ENCODE peak calls at places on chromosomes 1 and 21, in ten cellular contexts. One of them, this sample, is unnamed.

GRCh38 chr1:10733474-10733873 is 63.0 kb downstream of the CASZ1 start:
- DNase-seq in heart left ventricle: no peak
- DNase-seq in CD4-positive, alpha-beta T cell: no peak
- DNase-seq in GM10248: no peak
- DNase-seq in neural progenitor cell: no peak
- DNase-seq in WERI-Rb-1: no peak
- DNase-seq in adrenal gland: no peak
- DNase-seq in progenitor cell of endocrine pancreas: no peak
- DNase-seq in neural crest cell: no peak
- DNase-seq in fibroblast of mammary gland: no peak
- DNase-seq in this sample: no peak

GRCh38 chr1:21963477-21964217 is 13.2 kb upstream of the CELA3B start:
- DNase-seq in adrenal gland: peak; percentile 70
- DNase-seq in WERI-Rb-1: peak; percentile 78
- DNase-seq in heart left ventricle: peak; percentile 69
- DNase-seq in fibroblast of mammary gland: peak; percentile 63
- DNase-seq in progenitor cell of endocrine pancreas: peak; percentile 83
- DNase-seq in GM10248: peak; percentile 81
- DNase-seq in neural progenitor cell: peak; percentile 77
- DNase-seq in neural crest cell: peak; percentile 93
- DNase-seq in CD4-positive, alpha-beta T cell: peak; percentile 82
- DNase-seq in this sample: peak; percentile 61

GRCh38 chr1:150619576-150620509 is 9.6 kb downstream of the ENSA start:
- DNase-seq in fibroblast of mammary gland: peak; percentile 90
- DNase-seq in WERI-Rb-1: peak; percentile 47
- DNase-seq in GM10248: no peak
- DNase-seq in neural crest cell: no peak
- DNase-seq in heart left ventricle: peak; percentile 38
- DNase-seq in adrenal gland: peak; percentile 82
- DNase-seq in neural progenitor cell: no peak
- DNase-seq in CD4-positive, alpha-beta T cell: no peak
- DNase-seq in progenitor cell of endocrine pancreas: no peak
- DNase-seq in this sample: peak; percentile 88

GRCh38 chr1:47533176-47534039 is 95.6 kb downstream of the FOXD2 start:
- DNase-seq in heart left ventricle: peak; percentile 70
- DNase-seq in adrenal gland: peak; percentile 42
- DNase-seq in GM10248: no peak
- DNase-seq in CD4-positive, alpha-beta T cell: no peak
- DNase-seq in neural crest cell: peak; percentile 65
- DNase-seq in progenitor cell of endocrine pancreas: peak; percentile 38
- DNase-seq in WERI-Rb-1: no peak
- DNase-seq in neural progenitor cell: peak; percentile 94
- DNase-seq in fibroblast of mammary gland: peak; percentile 53
- DNase-seq in this sample: peak; percentile 54

GRCh38 chr1:16120940-16121410 is 34.9 kb downstream of the EPHA2 start:
- DNase-seq in progenitor cell of endocrine pancreas: no peak
- DNase-seq in neural progenitor cell: no peak
- DNase-seq in GM10248: no peak
- DNase-seq in fibroblast of mammary gland: no peak
- DNase-seq in neural crest cell: no peak
- DNase-seq in adrenal gland: no peak
- DNase-seq in CD4-positive, alpha-beta T cell: no peak
- DNase-seq in heart left ventricle: no peak
- DNase-seq in WERI-Rb-1: no peak
- DNase-seq in this sample: no peak

GRCh38 chr1:156767879-156768608 is 709 bp downstream of the PRCC start:
- DNase-seq in WERI-Rb-1: peak; percentile 59
- DNase-seq in fibroblast of mammary gland: no peak
- DNase-seq in CD4-positive, alpha-beta T cell: no peak
- DNase-seq in adrenal gland: peak; percentile 46
- DNase-seq in neural progenitor cell: peak; percentile 80
- DNase-seq in GM10248: no peak
- DNase-seq in progenitor cell of endocrine pancreas: no peak
- DNase-seq in neural crest cell: no peak
- DNase-seq in heart left ventricle: peak; percentile 67
- DNase-seq in this sample: no peak

GRCh38 chr1:203636306-203636705 is 9.7 kb downstream of the ATP2B4 start:
- DNase-seq in neural crest cell: no peak
- DNase-seq in CD4-positive, alpha-beta T cell: no peak
- DNase-seq in heart left ventricle: no peak
- DNase-seq in WERI-Rb-1: no peak
- DNase-seq in adrenal gland: peak; percentile 35
- DNase-seq in progenitor cell of endocrine pancreas: no peak
- DNase-seq in fibroblast of mammary gland: peak; percentile 85
- DNase-seq in neural progenitor cell: no peak
- DNase-seq in GM10248: no peak
- DNase-seq in this sample: no peak

GRCh38 chr1:14362331-14362730 is 236.2 kb upstream of the KAZN start:
- DNase-seq in neural crest cell: no peak
- DNase-seq in neural progenitor cell: no peak
- DNase-seq in adrenal gland: no peak
- DNase-seq in fibroblast of mammary gland: peak; percentile 22
- DNase-seq in heart left ventricle: no peak
- DNase-seq in progenitor cell of endocrine pancreas: no peak
- DNase-seq in CD4-positive, alpha-beta T cell: no peak
- DNase-seq in GM10248: no peak
- DNase-seq in WERI-Rb-1: no peak
- DNase-seq in this sample: no peak

GRCh38 chr21:34795152-34796141 is 126.7 kb downstream of the CLIC6 start:
- DNase-seq in neural progenitor cell: no peak
- DNase-seq in CD4-positive, alpha-beta T cell: no peak
- DNase-seq in neural crest cell: no peak
- DNase-seq in WERI-Rb-1: no peak
- DNase-seq in heart left ventricle: no peak
- DNase-seq in progenitor cell of endocrine pancreas: no peak
- DNase-seq in fibroblast of mammary gland: peak; percentile 95
- DNase-seq in GM10248: no peak
- DNase-seq in adrenal gland: no peak
- DNase-seq in this sample: peak; percentile 77
- TF ChIP-seq CTCF in neural progenitor cell: no peak
- TF ChIP-seq CTCF in CD4-positive, alpha-beta T cell: no peak
- TF ChIP-seq CTCF in neural crest cell: no peak
- TF ChIP-seq CTCF in WERI-Rb-1: no peak
- TF ChIP-seq CTCF in heart left ventricle: peak; percentile 33
- TF ChIP-seq CTCF in progenitor cell of endocrine pancreas: no peak
- TF ChIP-seq CTCF in fibroblast of mammary gland: peak; percentile 19
- TF ChIP-seq CTCF in GM10248: no peak
- TF ChIP-seq CTCF in adrenal gland: peak; percentile 10
- TF ChIP-seq CTCF in this sample: peak; percentile 25

DNA sequence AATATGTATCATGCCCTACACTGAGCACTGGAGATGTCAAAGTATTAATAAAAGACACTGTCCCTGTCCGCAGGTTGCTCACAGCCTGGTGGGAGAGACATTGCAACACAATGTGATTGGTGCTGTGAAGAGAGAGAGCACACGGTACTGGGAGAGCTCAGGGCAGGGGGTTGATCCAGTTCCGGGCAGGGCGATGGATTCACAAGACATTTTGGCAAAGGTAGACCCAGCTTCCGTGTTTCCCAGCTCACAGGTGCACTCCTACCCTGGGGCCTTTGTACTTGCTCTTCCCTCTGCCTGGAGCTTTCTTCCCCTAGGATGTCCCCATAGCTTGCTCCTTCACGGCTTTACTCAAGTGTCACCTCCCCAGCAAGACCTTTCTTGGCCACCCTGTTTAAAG is 1.4 kb downstream of the PLA2G5 start:
- DNase-seq in neural crest cell: no peak
- DNase-seq in neural progenitor cell: no peak
- DNase-seq in heart left ventricle: no peak
- DNase-seq in CD4-positive, alpha-beta T cell: no peak
- DNase-seq in adrenal gland: no peak
- DNase-seq in fibroblast of mammary gland: no peak
- DNase-seq in progenitor cell of endocrine pancreas: no peak
- DNase-seq in WERI-Rb-1: no peak
- DNase-seq in GM10248: no peak
- DNase-seq in this sample: no peak
- TF ChIP-seq CTCF in neural crest cell: no peak
- TF ChIP-seq CTCF in neural progenitor cell: no peak
- TF ChIP-seq CTCF in heart left ventricle: no peak
- TF ChIP-seq CTCF in CD4-positive, alpha-beta T cell: no peak
- TF ChIP-seq CTCF in adrenal gland: no peak
- TF ChIP-seq CTCF in fibroblast of mammary gland: no peak
- TF ChIP-seq CTCF in progenitor cell of endocrine pancreas: no peak
- TF ChIP-seq CTCF in WERI-Rb-1: no peak
- TF ChIP-seq CTCF in GM10248: no peak
- TF ChIP-seq CTCF in this sample: no peak

GRCh38 chr1:226608699-226609505 is 60.3 kb downstream of the STUM start:
- DNase-seq in progenitor cell of endocrine pancreas: peak; percentile 67
- DNase-seq in GM10248: peak; percentile 85
- DNase-seq in neural crest cell: peak; percentile 76
- DNase-seq in neural progenitor cell: peak; percentile 89
- DNase-seq in WERI-Rb-1: peak; percentile 72
- DNase-seq in fibroblast of mammary gland: peak; percentile 71
- DNase-seq in heart left ventricle: peak; percentile 69
- DNase-seq in adrenal gland: peak; percentile 56
- DNase-seq in CD4-positive, alpha-beta T cell: peak; percentile 45
- DNase-seq in this sample: peak; percentile 18

GRCh38 chr1:226610671-226611070 is 62.1 kb downstream of the STUM start:
- DNase-seq in neural crest cell: no peak
- DNase-seq in adrenal gland: no peak
- DNase-seq in CD4-positive, alpha-beta T cell: no peak
- DNase-seq in GM10248: no peak
- DNase-seq in neural progenitor cell: no peak
- DNase-seq in WERI-Rb-1: no peak
- DNase-seq in progenitor cell of endocrine pancreas: no peak
- DNase-seq in heart left ventricle: no peak
- DNase-seq in fibroblast of mammary gland: no peak
- DNase-seq in this sample: no peak

GRCh38 chr1:226607821-226608220 is 59.3 kb downstream of the STUM start:
- DNase-seq in heart left ventricle: no peak
- DNase-seq in adrenal gland: no peak
- DNase-seq in progenitor cell of endocrine pancreas: no peak
- DNase-seq in GM10248: no peak
- DNase-seq in WERI-Rb-1: no peak
- DNase-seq in CD4-positive, alpha-beta T cell: no peak
- DNase-seq in neural progenitor cell: no peak
- DNase-seq in fibroblast of mammary gland: no peak
- DNase-seq in neural crest cell: no peak
- DNase-seq in this sample: no peak

GRCh38 chr1:226609836-226610455 is 61.4 kb downstream of the STUM start:
- DNase-seq in neural progenitor cell: no peak
- DNase-seq in progenitor cell of endocrine pancreas: no peak
- DNase-seq in heart left ventricle: peak; percentile 47
- DNase-seq in neural crest cell: no peak
- DNase-seq in WERI-Rb-1: no peak
- DNase-seq in GM10248: no peak
- DNase-seq in fibroblast of mammary gland: peak; percentile 88
- DNase-seq in CD4-positive, alpha-beta T cell: no peak
- DNase-seq in adrenal gland: no peak
- DNase-seq in this sample: no peak

DNA sequence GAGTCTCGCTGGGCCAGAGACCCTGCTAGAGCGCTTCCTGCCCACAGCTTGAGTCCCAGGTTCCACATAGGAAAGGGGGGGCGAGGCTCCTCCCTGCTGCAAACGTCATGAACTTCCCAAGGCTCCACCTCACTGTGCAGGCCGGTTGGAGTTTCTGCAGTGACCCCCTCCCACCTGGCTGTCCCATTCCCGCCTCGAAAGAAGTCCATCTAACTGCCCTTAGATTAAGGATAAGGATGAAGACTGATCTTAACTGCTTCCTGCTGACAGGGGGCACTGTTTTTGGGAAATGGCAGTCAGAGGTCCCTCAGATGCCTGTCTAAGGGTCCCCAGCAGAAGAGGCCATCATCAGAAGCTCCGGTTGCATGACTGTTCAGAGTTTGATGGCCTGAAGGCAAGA is 62.7 kb downstream of the STUM start:
- DNase-seq in CD4-positive, alpha-beta T cell: no peak
- DNase-seq in WERI-Rb-1: no peak
- DNase-seq in fibroblast of mammary gland: no peak
- DNase-seq in adrenal gland: no peak
- DNase-seq in neural progenitor cell: no peak
- DNase-seq in heart left ventricle: no peak
- DNase-seq in progenitor cell of endocrine pancreas: no peak
- DNase-seq in GM10248: no peak
- DNase-seq in neural crest cell: no peak
- DNase-seq in this sample: no peak
- TF ChIP-seq CTCF in CD4-positive, alpha-beta T cell: no peak
- TF ChIP-seq CTCF in WERI-Rb-1: no peak
- TF ChIP-seq CTCF in fibroblast of mammary gland: no peak
- TF ChIP-seq CTCF in adrenal gland: no peak
- TF ChIP-seq CTCF in neural progenitor cell: no peak
- TF ChIP-seq CTCF in heart left ventricle: no peak
- TF ChIP-seq CTCF in progenitor cell of endocrine pancreas: no peak
- TF ChIP-seq CTCF in GM10248: no peak
- TF ChIP-seq CTCF in neural crest cell: no peak
- TF ChIP-seq CTCF in this sample: no peak

GRCh38 chr1:6779089-6779805 is 6.0 kb upstream of the CAMTA1 start:
- DNase-seq in WERI-Rb-1: no peak
- DNase-seq in adrenal gland: no peak
- DNase-seq in neural progenitor cell: no peak
- DNase-seq in heart left ventricle: no peak
- DNase-seq in CD4-positive, alpha-beta T cell: no peak
- DNase-seq in progenitor cell of endocrine pancreas: no peak
- DNase-seq in GM10248: peak; percentile 47
- DNase-seq in fibroblast of mammary gland: no peak
- DNase-seq in neural crest cell: no peak
- DNase-seq in this sample: no peak

GRCh38 chr1:6784560-6785317 is 515 bp upstream of the CAMTA1 start:
- DNase-seq in WERI-Rb-1: peak; percentile 99
- DNase-seq in neural progenitor cell: peak; percentile 100
- DNase-seq in progenitor cell of endocrine pancreas: peak; percentile 99
- DNase-seq in adrenal gland: peak; percentile 100
- DNase-seq in heart left ventricle: peak; percentile 100
- DNase-seq in CD4-positive, alpha-beta T cell: peak; percentile 98
- DNase-seq in GM10248: peak; percentile 99
- DNase-seq in fibroblast of mammary gland: peak; percentile 100
- DNase-seq in neural crest cell: peak; percentile 97
- DNase-seq in this sample: peak; percentile 100

GRCh38 chr1:6783221-6783620 is 2.0 kb upstream of the CAMTA1 start:
- DNase-seq in fibroblast of mammary gland: no peak
- DNase-seq in progenitor cell of endocrine pancreas: no peak
- DNase-seq in neural crest cell: no peak
- DNase-seq in heart left ventricle: no peak
- DNase-seq in adrenal gland: no peak
- DNase-seq in CD4-positive, alpha-beta T cell: no peak
- DNase-seq in WERI-Rb-1: no peak
- DNase-seq in GM10248: no peak
- DNase-seq in neural progenitor cell: no peak
- DNase-seq in this sample: no peak

GRCh38 chr1:6783956-6784559 is 1.2 kb upstream of the CAMTA1 start:
- DNase-seq in adrenal gland: no peak
- DNase-seq in GM10248: no peak
- DNase-seq in heart left ventricle: no peak
- DNase-seq in fibroblast of mammary gland: peak; percentile 16
- DNase-seq in neural progenitor cell: no peak
- DNase-seq in progenitor cell of endocrine pancreas: no peak
- DNase-seq in CD4-positive, alpha-beta T cell: no peak
- DNase-seq in WERI-Rb-1: no peak
- DNase-seq in neural crest cell: no peak
- DNase-seq in this sample: no peak

DNA sequence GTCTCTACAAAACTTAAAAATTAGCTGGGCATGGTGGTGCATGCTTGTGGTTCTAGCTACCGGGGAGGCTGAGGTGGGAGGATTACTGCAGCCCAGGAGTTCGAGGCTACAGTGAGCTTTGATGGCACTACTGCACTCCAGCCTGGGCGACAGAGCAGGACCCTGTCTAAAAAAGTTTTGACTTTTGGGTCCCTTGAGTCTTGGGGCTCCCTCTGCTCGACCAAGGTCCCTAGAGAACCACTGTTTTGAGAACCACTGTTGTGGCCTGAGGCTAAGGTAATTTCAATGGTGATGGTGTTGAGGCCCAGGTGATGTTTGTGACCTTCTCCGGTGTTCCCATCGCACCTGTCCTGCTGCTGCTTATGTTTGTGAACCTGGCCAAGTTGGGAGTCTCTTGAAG is 3.1 kb upstream of the CAMTA1 start:
- DNase-seq in WERI-Rb-1: no peak
- DNase-seq in heart left ventricle: no peak
- DNase-seq in neural progenitor cell: no peak
- DNase-seq in progenitor cell of endocrine pancreas: no peak
- DNase-seq in CD4-positive, alpha-beta T cell: no peak
- DNase-seq in fibroblast of mammary gland: no peak
- DNase-seq in adrenal gland: no peak
- DNase-seq in neural crest cell: no peak
- DNase-seq in GM10248: no peak
- DNase-seq in this sample: no peak
- TF ChIP-seq CTCF in WERI-Rb-1: no peak
- TF ChIP-seq CTCF in heart left ventricle: no peak
- TF ChIP-seq CTCF in neural progenitor cell: no peak
- TF ChIP-seq CTCF in progenitor cell of endocrine pancreas: no peak
- TF ChIP-seq CTCF in CD4-positive, alpha-beta T cell: no peak
- TF ChIP-seq CTCF in fibroblast of mammary gland: no peak
- TF ChIP-seq CTCF in adrenal gland: no peak
- TF ChIP-seq CTCF in neural crest cell: no peak
- TF ChIP-seq CTCF in GM10248: no peak
- TF ChIP-seq CTCF in this sample: no peak

This sample was measured in HFFc6.